ENCODE peak calls at places on chromosomes 1 and 21, in eight cellular contexts. V, W, M, Y, Z, Q, F and N are unnamed samples.

GRCh38 chr1:86018311-86018923 is 138.2 kb downstream of the COL24A1 start:
- DNase-seq in Q (peak), Z (no peak), M (no peak), F (no peak), V (no peak), W (no peak), Y (no peak), N (no peak)

GRCh38 chr1:157195521-157196244 is 57.5 kb upstream of the ETV3 start:
- DNase-seq in V (no peak), Q (no peak), W (no peak), F (no peak), M (peak), Y (peak), Z (no peak), N (no peak)

GRCh38 chr1:26759531-26759930 is 28.2 kb upstream of the PIGV start:
- DNase-seq in Z (no peak), W (no peak), Q (no peak), F (no peak), V (no peak), M (no peak), Y (no peak), N (no peak)

GRCh38 chr1:5580926-5581325 is 411.3 kb downstream of the NPHP4 start:
- DNase-seq in F (no peak), Q (no peak), Y (no peak), M (no peak), Z (no peak), W (no peak), V (no peak), N (no peak)

GRCh38 chr1:202812176-202813026 is 1.6 kb downstream of the PCAT6 start:
- DNase-seq in V (no peak), M (no peak), Q (no peak), W (no peak), F (no peak), Z (no peak), Y (no peak), N (no peak)

GRCh38 chr1:31822766-31823165 is 6.9 kb upstream of the SPOCD1 start:
- DNase-seq in F (no peak), Z (no peak), M (no peak), W (no peak), Y (peak), Q (no peak), V (no peak), N (no peak)

GRCh38 chr1:40363721-40364120 is 9.8 kb upstream of the SMAP2 start:
- DNase-seq in V (no peak), Q (no peak), W (no peak), F (no peak), Z (no peak), M (no peak), Y (no peak), N (no peak)

GRCh38 chr1:161089251-161089924 is at the start of gene NECTIN4:
- DNase-seq in Y (no peak), Z (no peak), M (peak), V (no peak), F (no peak), Q (no peak), W (no peak), N (no peak)

GRCh38 chr1:966603-967295 is 467 bp downstream of the PLEKHN1 start:
- DNase-seq in V (no peak), Z (no peak), Y (peak), Q (peak), M (peak), F (peak), W (peak), N (no peak)

GRCh38 chr1:54951810-54952226 is 28.6 kb upstream of the TMEM61 start:
- DNase-seq in Y (no peak), M (no peak), W (no peak), Q (no peak), V (no peak), F (no peak), Z (no peak), N (no peak)

GRCh38 chr1:158084336-158084735 is 90.9 kb downstream of the KIRREL1 start:
- DNase-seq in Z (no peak), W (no peak), V (no peak), M (peak), Q (no peak), F (no peak), Y (no peak), N (no peak)

GRCh38 chr21:16124397-16125130 is 394.8 kb downstream of the USP25 start:
- DNase-seq in Q (no peak), V (no peak), W (no peak), M (no peak), Z (peak), F (no peak), Y (no peak), N (peak)

GRCh38 chr1:41387667-41388091 is 26.4 kb downstream of the FOXO6 start:
- DNase-seq in F (peak), W (peak), Q (peak), V (no peak), M (peak), Z (peak), Y (no peak), N (no peak)

GRCh38 chr1:52857443-52857842 is 14.9 kb downstream of the ZYG11A start:
- DNase-seq in F (no peak), Z (no peak), Q (no peak), V (no peak), M (no peak), W (no peak), Y (no peak), N (no peak)

GRCh38 chr1:33244143-33244808 is 12.0 kb upstream of the ZNF362 start:
- DNase-seq in M (no peak), W (peak), F (no peak), Z (no peak), Q (no peak), Y (no peak), V (no peak), N (peak)

GRCh38 chr1:169550294-169550693 is 36.0 kb downstream of the F5 start:
- DNase-seq in V (no peak), Z (no peak), Q (peak), M (no peak), F (no peak), W (no peak), Y (no peak), N (no peak)

GRCh38 chr1:215899901-215900300 is 332.8 kb downstream of the KCTD3 start:
- DNase-seq in V (no peak), Q (no peak), Z (no peak), Y (no peak), M (no peak), F (no peak), W (no peak), N (no peak)

GRCh38 chr1:217542837-217543236 is 88.1 kb downstream of the GPATCH2 start:
- DNase-seq in Z (no peak), W (no peak), Q (no peak), F (no peak), Y (no peak), V (no peak), M (no peak), N (no peak)

GRCh38 chr1:155070721-155071556 is 7.4 kb downstream of the EFNA4 start:
- DNase-seq in F (peak), Q (peak), Y (no peak), V (peak), Z (no peak), W (peak), M (peak), N (no peak)

GRCh38 chr1:67733741-67734690 is 49.0 kb downstream of the GADD45A start:
- DNase-seq in Z (no peak), M (no peak), Q (no peak), W (no peak), F (no peak), V (no peak), Y (no peak), N (no peak)

GRCh38 chr1:44590475-44590874 is 83.8 kb downstream of the TMEM53 start:
- DNase-seq in M (no peak), F (no peak), V (no peak), Y (no peak), Z (no peak), W (no peak), Q (no peak), N (no peak)

GRCh38 chr1:23273450-23274133 is 56.3 kb upstream of the HTR1D start:
- DNase-seq in M (no peak), Q (no peak), W (no peak), Y (no peak), F (no peak), V (peak), Z (peak), N (no peak)

GRCh38 chr1:85611390-85611789 is 30.8 kb downstream of the CCN1 start:
- DNase-seq in M (no peak), Z (peak), Y (no peak), W (no peak), V (no peak), F (no peak), Q (no peak), N (peak)

GRCh38 chr21:43362928-43363314 is 64.0 kb downstream of the SIK1 start:
- DNase-seq in Y (no peak), W (no peak), Q (no peak), F (no peak), Z (no peak), V (no peak), M (no peak), N (no peak)

GRCh38 chr1:25692560-25692959 is 76.0 kb downstream of the MAN1C1 start:
- DNase-seq in Q (peak), V (no peak), W (peak), M (no peak), Z (no peak), F (no peak), Y (no peak), N (no peak)

GRCh38 chr1:53572061-53572801 is 113.0 kb downstream of the DMRTB1 start:
- DNase-seq in V (peak), M (peak), Y (peak), W (peak), F (no peak), Z (peak), Q (peak), N (peak)

GRCh38 chr1:20640183-20640597 is 6.9 kb downstream of the PINK1 start:
- DNase-seq in Z (no peak), Y (no peak), M (no peak), V (no peak), F (peak), W (no peak), Q (peak), N (no peak)

GRCh38 chr1:29094433-29094832 is 29.3 kb downstream of the TMEM200B start:
- DNase-seq in F (no peak), M (no peak), W (no peak), Q (no peak), V (no peak), Y (no peak), Z (no peak), N (no peak)

GRCh38 chr1:54153548-54154439 is 994 bp upstream of the CDCP2 start:
- DNase-seq in M (no peak), Q (no peak), Z (peak), V (no peak), W (peak), Y (peak), F (no peak), N (no peak)

GRCh38 chr1:200262326-200262965 is 147.4 kb downstream of the ZNF281 start:
- DNase-seq in M (no peak), Y (no peak), Z (no peak), Q (no peak), W (no peak), F (no peak), V (no peak), N (no peak)

GRCh38 chr1:81414417-81415087 is 386.2 kb upstream of the ADGRL2 start:
- DNase-seq in F (peak), W (peak), Z (no peak), M (peak), V (no peak), Q (peak), Y (peak), N (no peak)

GRCh38 chr1:230105754-230106625 is 39.0 kb downstream of the GALNT2 start:
- DNase-seq in F (no peak), W (no peak), Q (no peak), V (no peak), Y (peak), M (no peak), Z (no peak), N (no peak)

GRCh38 chr1:180424848-180425457 is 77.4 kb downstream of the ACBD6 start:
- DNase-seq in W (no peak), V (no peak), M (no peak), Y (no peak), Q (no peak), Z (no peak), F (no peak), N (no peak)

GRCh38 chr1:7515896-7516295 is 255.2 kb upstream of the VAMP3 start:
- DNase-seq in W (no peak), Y (no peak), Q (no peak), Z (no peak), F (no peak), M (no peak), V (no peak), N (no peak)

GRCh38 chr1:7518411-7518810 is 252.7 kb upstream of the VAMP3 start:
- DNase-seq in V (no peak), F (no peak), Q (no peak), M (no peak), W (no peak), Y (no peak), Z (no peak), N (no peak)

GRCh38 chr1:7516341-7516740 is 254.8 kb upstream of the VAMP3 start:
- DNase-seq in Q (peak), Y (no peak), V (no peak), W (no peak), M (no peak), F (peak), Z (no peak), N (no peak)

GRCh38 chr1:7517611-7518330 is 253.3 kb upstream of the VAMP3 start:
- DNase-seq in Y (no peak), W (no peak), M (no peak), V (no peak), F (peak), Q (peak), Z (no peak), N (no peak)

GRCh38 chr1:7516892-7517291 is 254.2 kb upstream of the VAMP3 start:
- DNase-seq in V (no peak), F (no peak), Y (no peak), M (no peak), Q (no peak), W (no peak), Z (no peak), N (no peak)
- H3K27ac ChIP-seq in V (no peak), F (no peak), Y (no peak), M (no peak), Q (peak), W (no peak), Z (no peak), N (no peak)

DNA sequence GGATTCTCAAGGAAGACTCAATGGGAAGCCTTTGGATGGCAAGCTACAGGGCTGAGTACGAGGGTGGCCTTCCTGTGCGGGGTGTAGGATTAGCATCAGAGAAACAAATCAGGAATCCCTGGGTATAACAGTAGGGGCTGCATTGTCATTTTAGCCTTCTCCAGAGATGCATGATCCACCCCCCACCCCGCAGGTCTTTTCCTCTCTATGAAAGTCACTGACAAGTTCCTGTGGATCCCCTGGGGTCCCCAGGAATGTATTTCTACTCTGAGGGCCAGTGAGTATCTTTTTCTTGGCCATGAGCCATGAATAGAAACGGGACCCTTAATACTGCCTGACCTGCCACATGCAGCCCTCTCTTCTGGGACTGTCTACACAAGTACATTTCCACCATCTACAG is 473.0 kb upstream of the VAMP3 start:
- DNase-seq in Q (no peak), Z (no peak), Y (no peak), W (no peak), F (no peak), M (no peak), V (no peak), N (no peak)
- H3K27ac ChIP-seq in Q (no peak), Z (peak), Y (no peak), W (no peak), F (no peak), M (no peak), V (peak), N (no peak)

GRCh38 chr1:232780354-232780753 is 24.9 kb upstream of the MAP10 start:
- DNase-seq in Y (no peak), V (no peak), F (no peak), Q (no peak), Z (no peak), W (no peak), M (no peak), N (no peak)

GRCh38 chr1:232773752-232774151 is 31.5 kb upstream of the MAP10 start:
- DNase-seq in Y (no peak), F (no peak), Z (no peak), Q (no peak), M (no peak), V (no peak), W (no peak), N (no peak)

DNA sequence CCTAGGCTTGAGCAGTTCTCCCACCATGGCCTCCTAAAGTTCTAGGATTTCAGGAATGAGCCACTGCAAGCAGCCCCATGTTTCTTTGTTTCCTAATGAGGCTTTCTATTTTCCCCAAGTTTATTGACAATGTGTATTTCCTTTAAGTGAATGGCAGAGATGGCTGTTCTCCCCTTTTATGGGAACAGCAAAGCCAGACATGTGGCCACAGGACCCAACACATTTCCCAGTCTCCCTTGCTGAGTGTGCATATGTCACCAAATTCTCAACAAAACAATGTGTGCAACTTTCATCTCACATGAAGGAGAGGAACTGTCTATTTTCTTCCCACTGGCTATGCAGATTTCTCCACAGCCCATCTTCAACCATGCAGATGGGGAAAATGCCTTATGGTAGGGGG is 28.7 kb upstream of the MAP10 start:
- DNase-seq in V (no peak), M (no peak), Z (no peak), W (no peak), Q (no peak), F (no peak), Y (no peak), N (no peak)
- H3K27ac ChIP-seq in V (no peak), M (no peak), Z (no peak), W (no peak), Q (no peak), F (no peak), Y (no peak), N (no peak)

DNA sequence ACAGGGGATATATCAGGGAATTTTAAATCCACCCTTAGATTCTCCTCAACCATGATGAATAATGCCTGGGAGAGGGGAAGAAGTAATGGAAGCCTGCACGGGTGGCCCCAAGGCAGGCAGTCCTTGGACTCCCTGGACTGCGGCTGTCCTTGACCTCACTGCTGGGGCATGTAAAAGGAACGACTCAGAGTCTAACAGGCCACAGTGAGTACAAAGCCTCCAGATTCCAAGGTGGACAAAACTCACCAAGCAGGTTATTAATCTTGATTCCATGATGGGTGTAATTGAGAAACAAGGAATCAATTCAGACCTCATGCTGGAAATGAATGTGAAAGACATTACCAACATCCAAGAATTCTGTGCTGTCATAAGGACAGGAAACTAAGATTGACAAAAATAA is 13.0 kb upstream of the ARHGAP29 start:
- DNase-seq in Z (no peak), Y (no peak), W (no peak), V (no peak), M (no peak), Q (no peak), F (no peak), N (no peak)
- H3K27ac ChIP-seq in Z (no peak), Y (no peak), W (no peak), V (peak), M (no peak), Q (no peak), F (no peak), N (no peak)

GRCh38 chr1:208176654-208177053 is 67.5 kb downstream of the PLXNA2 start:
- DNase-seq in W (no peak), M (no peak), Y (no peak), V (no peak), Z (no peak), Q (no peak), F (no peak), N (no peak)

GRCh38 chr1:208174200-208174599 is 70.0 kb downstream of the PLXNA2 start:
- DNase-seq in M (no peak), F (no peak), Y (no peak), W (no peak), V (no peak), Z (no peak), Q (no peak), N (no peak)

GRCh38 chr1:208173749-208174148 is 70.4 kb downstream of the PLXNA2 start:
- DNase-seq in F (no peak), M (no peak), Y (no peak), V (no peak), Z (no peak), W (no peak), Q (no peak), N (no peak)

GRCh38 chr1:208175508-208175895 is 68.7 kb downstream of the PLXNA2 start:
- DNase-seq in Z (no peak), Y (no peak), W (no peak), Q (no peak), M (no peak), F (no peak), V (no peak), N (no peak)

DNA sequence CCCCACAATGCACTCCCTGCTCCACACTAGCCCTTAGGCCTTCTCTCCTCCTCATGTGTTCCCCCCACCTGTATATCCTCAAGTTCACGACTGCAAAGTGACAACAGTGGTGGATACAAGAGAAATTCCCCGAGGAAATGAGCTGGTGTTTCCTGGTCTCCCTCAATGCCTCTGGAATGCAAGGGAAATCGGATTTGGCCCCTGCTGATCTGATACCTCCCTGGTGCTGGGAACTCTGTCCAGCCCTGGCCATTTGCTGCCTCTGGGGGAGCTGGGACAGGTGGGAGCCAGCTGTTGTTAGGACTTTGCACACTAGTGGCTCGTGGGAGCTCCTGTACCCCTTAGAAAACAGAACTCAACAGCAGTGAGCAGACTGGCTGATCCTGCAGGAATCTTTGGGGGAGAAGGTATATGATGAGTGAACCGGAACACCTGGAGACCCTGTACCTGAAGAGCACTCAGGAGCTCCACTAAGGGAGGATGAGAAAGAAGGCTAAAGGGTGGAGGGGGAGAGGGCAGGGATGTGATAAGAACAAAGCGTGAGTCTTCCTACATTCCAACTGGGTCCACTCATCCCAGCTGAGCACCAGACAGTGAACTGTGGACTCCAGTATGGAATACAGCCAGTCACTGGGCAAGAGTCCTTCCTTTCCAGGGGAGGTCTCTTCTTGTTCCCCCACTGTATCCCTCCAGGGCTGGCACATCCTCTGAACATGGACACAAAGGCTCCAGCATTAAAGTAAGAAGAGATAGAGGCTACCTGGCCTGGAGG is 69.3 kb downstream of the PLXNA2 start:
- DNase-seq in W (no peak), Q (no peak), F (no peak), M (no peak), V (no peak), Y (no peak), Z (no peak), N (no peak)
- H3K27ac ChIP-seq in W (no peak), Q (no peak), F (no peak), M (no peak), V (no peak), Y (no peak), Z (no peak), N (no peak)